ENCODE peak calls at places on chromosomes 3 and 15, in seven cellular contexts. S, I, A, M, D, C and N are unnamed samples.

GRCh38 chr15:53982281-53982680 is 4.0 kb downstream of the UNC13C start:
- DNase-seq in C (no peak), A (no peak), D (no peak), M (no peak), I (no peak), S (no peak), N (no peak)

GRCh38 chr3:196398782-196399181 is 33.4 kb downstream of the UBXN7 start:
- DNase-seq in S (no peak), C (no peak), M (peak; percentile 68), D (no peak), I (no peak), A (no peak), N (no peak)

GRCh38 chr15:77985931-77986480 is 91.5 kb downstream of the TBC1D2B start:
- DNase-seq in I (no peak), M (no peak), D (no peak), A (no peak), S (no peak), C (no peak), N (no peak)

GRCh38 chr3:39101022-39101689 is 6.3 kb downstream of the GORASP1 start:
- DNase-seq in A (peak; percentile 26), I (peak; percentile 63), S (no peak), D (no peak), C (peak; percentile 32), M (peak; percentile 12), N (no peak)

GRCh38 chr15:63928185-63928852 is 94.6 kb upstream of the HERC1 start:
- DNase-seq in I (no peak), C (no peak), A (no peak), M (no peak), S (no peak), D (no peak), N (no peak)

GRCh38 chr3:135023985-135024658 is 229.1 kb downstream of the EPHB1 start:
- DNase-seq in D (no peak), A (no peak), I (no peak), S (no peak), C (no peak), M (no peak), N (no peak)

GRCh38 chr3:127105996-127106855 is 86.7 kb upstream of the PRR23E start:
- DNase-seq in S (no peak), M (no peak), I (no peak), A (no peak), D (no peak), C (no peak), N (no peak)

GRCh38 chr15:66264853-66265252 is 11.3 kb upstream of the MEGF11 start:
- DNase-seq in I (no peak), A (no peak), S (no peak), D (no peak), C (no peak), M (no peak), N (no peak)

GRCh38 chr15:92451225-92451825 is 57.6 kb downstream of the ST8SIA2 start:
- DNase-seq in I (no peak), S (no peak), A (no peak), C (no peak), M (no peak), D (peak; percentile 97), N (no peak)

GRCh38 chr15:57245130-57245529 is 131.2 kb upstream of the CGNL1 start:
- DNase-seq in A (no peak), M (no peak), S (no peak), C (no peak), D (no peak), I (no peak), N (no peak)

GRCh38 chr3:150545419-150546225 is 674 bp downstream of the SERP1 start:
- DNase-seq in A (peak; percentile 28), C (peak; percentile 41), D (peak; percentile 5), M (no peak), S (no peak), I (peak; percentile 72), N (peak; percentile 47)

GRCh38 chr3:108357042-108357441 is 60.7 kb downstream of the HHLA2 start:
- DNase-seq in A (no peak), D (no peak), M (no peak), I (no peak), C (no peak), S (no peak), N (no peak)

GRCh38 chr3:4426782-4427344 is 40.2 kb downstream of the SUMF1 start:
- DNase-seq in A (no peak), I (no peak), D (peak; percentile 79), M (no peak), C (no peak), S (no peak), N (no peak)

GRCh38 chr15:74505837-74506514 is 35.0 kb upstream of the ARID3B start:
- DNase-seq in I (no peak), D (peak; percentile 57), C (no peak), M (peak; percentile 51), S (no peak), A (no peak), N (no peak)

GRCh38 chr15:74265046-74265639 is 29.0 kb downstream of the CCDC33 start:
- DNase-seq in C (no peak), M (no peak), D (peak; percentile 10), A (no peak), S (no peak), I (no peak), N (no peak)

GRCh38 chr3:71083726-71084131 is 499.8 kb downstream of the FOXP1 start:
- DNase-seq in I (no peak), A (no peak), C (no peak), S (no peak), D (no peak), M (no peak), N (no peak)

GRCh38 chr3:188049890-188050530 is 103.9 kb upstream of the LPP start:
- DNase-seq in D (no peak), I (no peak), M (no peak), S (no peak), C (peak; percentile 24), A (no peak), N (peak; percentile 19)

GRCh38 chr3:156218353-156218744 is 98.0 kb downstream of the KCNAB1 start:
- DNase-seq in S (no peak), A (no peak), C (no peak), M (no peak), D (peak; percentile 29), I (no peak), N (no peak)

GRCh38 chr3:58157649-58158048 is 53.1 kb downstream of the DNASE1L3 start:
- DNase-seq in C (no peak), M (no peak), A (no peak), I (no peak), D (no peak), S (no peak), N (no peak)

GRCh38 chr3:13543251-13543650 is 5.7 kb upstream of the FBLN2 start:
- DNase-seq in C (no peak), A (no peak), S (peak; percentile 35), D (peak; percentile 90), I (no peak), M (peak; percentile 98), N (no peak)